ENCODE peak calls at places on chromosome 9, in eight cellular contexts. N is globus pallidus; S is iPS-NIHi11; D is sigmoid colon; K is KBM-7; A is GM03348; U is iris pigment epithelial cell; C is CD4-positive, CD25-positive, alpha-beta regulatory T cell. I is an unnamed sample.

GRCh38 chr9:36862206-36863145 is 171.6 kb downstream of the PAX5 start:
- DNase-seq in S (peak; percentile 77), K (peak; percentile 18), N (peak; percentile 42), C (no peak), A (peak; percentile 85), D (no peak), U (peak; percentile 47), I (peak; percentile 87)

GRCh38 chr9:109737295-109737694 is 42.7 kb upstream of the PALM2AKAP2 start:
- DNase-seq in C (no peak), K (no peak), D (no peak), A (no peak), N (no peak), S (no peak), U (no peak), I (no peak)

GRCh38 chr9:68669189-68669588 is 35.9 kb upstream of the PIP5K1B start:
- DNase-seq in A (no peak), N (no peak), U (no peak), S (peak; percentile 14), K (no peak), C (no peak), D (no peak), I (peak; percentile 59)

GRCh38 chr9:35516481-35516880 is 26.6 kb downstream of the RUSC2 start:
- DNase-seq in D (no peak), C (no peak), N (peak; percentile 46), A (peak; percentile 59), S (no peak), K (no peak), U (peak; percentile 78), I (no peak)

GRCh38 chr9:126861707-126862460 is 1.4 kb downstream of the ZBTB34 start:
- DNase-seq in D (no peak), K (peak; percentile 72), S (no peak), C (peak; percentile 4), U (no peak), A (peak; percentile 24), N (no peak), I (peak; percentile 59)

GRCh38 chr9:69758001-69758730 is 1.6 kb downstream of the PTAR1 start:
- DNase-seq in K (no peak), C (no peak), S (no peak), D (no peak), U (no peak), A (no peak), N (no peak), I (no peak)

GRCh38 chr9:90987566-90987965 is 185.9 kb downstream of the SYK start:
- DNase-seq in S (no peak), N (no peak), U (no peak), K (no peak), C (no peak), D (no peak), A (no peak), I (no peak)

GRCh38 chr9:81375461-81376100 is 313.8 kb downstream of the TLE1 start:
- DNase-seq in C (no peak), N (no peak), K (peak; percentile 1), S (no peak), U (no peak), A (no peak), D (no peak), I (no peak)

GRCh38 chr9:93649610-93650261 is 73.4 kb downstream of the PHF2 start:
- DNase-seq in N (no peak), D (no peak), C (no peak), U (no peak), K (no peak), A (no peak), S (no peak), I (no peak)

GRCh38 chr9:93681316-93682154 is 105.2 kb downstream of the PHF2 start:
- DNase-seq in K (no peak), D (peak; percentile 46), N (no peak), A (no peak), C (no peak), U (no peak), S (no peak), I (peak; percentile 38)

GRCh38 chr9:84261082-84261746 is 79.3 kb downstream of the SLC28A3 start:
- DNase-seq in K (peak; percentile 71), N (peak; percentile 75), A (peak; percentile 89), D (peak; percentile 86), S (peak; percentile 85), U (peak; percentile 77), C (peak; percentile 37), I (peak; percentile 93)

GRCh38 chr9:131029574-131029952 is 20.6 kb downstream of the LAMC3 start:
- DNase-seq in A (no peak), U (no peak), N (no peak), C (no peak), K (no peak), D (no peak), S (no peak), I (no peak)

GRCh38 chr9:126326228-126327015 is at the start of gene MVB12B:
- DNase-seq in U (peak; percentile 18), K (no peak), A (peak; percentile 91), N (no peak), C (peak; percentile 57), S (peak; percentile 88), D (no peak), I (peak; percentile 73)

GRCh38 chr9:3181049-3181953 is 337.4 kb upstream of the PUM3 start:
- DNase-seq in U (peak; percentile 28), N (peak; percentile 5), A (peak; percentile 26), S (peak; percentile 63), D (no peak), K (peak; percentile 55), C (no peak), I (peak; percentile 91)

GRCh38 chr9:93340091-93340490 is 111.4 kb upstream of the FAM120A start:
- DNase-seq in S (no peak), C (no peak), K (no peak), A (no peak), U (no peak), N (no peak), D (no peak), I (no peak)

GRCh38 chr9:120289990-120290925 is 289.7 kb downstream of the CDK5RAP2 start:
- DNase-seq in D (no peak), K (no peak), A (no peak), C (no peak), U (peak; percentile 17), S (no peak), N (no peak), I (no peak)

GRCh38 chr9:4796988-4797956 is 4.5 kb downstream of the RCL1 start:
- DNase-seq in A (peak; percentile 37), D (no peak), C (no peak), U (peak; percentile 45), S (peak; percentile 28), K (peak; percentile 67), N (peak; percentile 41), I (peak; percentile 71)

GRCh38 chr9:107260437-107261081 is 22.5 kb upstream of the RAD23B start:
- DNase-seq in N (no peak), D (no peak), K (peak; percentile 18), S (no peak), U (no peak), A (no peak), C (no peak), I (no peak)

GRCh38 chr9:105879181-105879580 is 184.8 kb downstream of the TMEM38B start:
- DNase-seq in N (no peak), D (no peak), U (no peak), C (no peak), K (no peak), A (no peak), S (no peak), I (no peak)

GRCh38 chr9:84218322-84218721 is 122.2 kb downstream of the SLC28A3 start:
- DNase-seq in N (no peak), K (no peak), D (no peak), A (no peak), C (no peak), S (no peak), U (no peak), I (no peak)

GRCh38 chr9:15837079-15837679 is 284.3 kb downstream of the CCDC171 start:
- DNase-seq in K (peak; percentile 34), C (peak; percentile 23), S (peak; percentile 60), N (peak; percentile 31), A (peak; percentile 70), D (no peak), U (peak; percentile 60), I (no peak)

GRCh38 chr9:84315278-84315877 is 25.2 kb downstream of the SLC28A3 start:
- DNase-seq in A (peak; percentile 75), D (no peak), K (peak; percentile 55), S (peak; percentile 70), N (peak; percentile 38), U (peak; percentile 62), C (peak; percentile 36), I (peak; percentile 86)

GRCh38 chr9:19493845-19494244 is 85.0 kb downstream of the ACER2 start:
- DNase-seq in C (no peak), U (no peak), A (no peak), N (no peak), K (no peak), S (no peak), D (no peak), I (no peak)

GRCh38 chr9:1513105-1513504 is 462.9 kb downstream of the DMRT2 start:
- DNase-seq in S (no peak), K (no peak), C (no peak), A (no peak), D (no peak), U (no peak), N (no peak), I (no peak)

GRCh38 chr9:94971378-94972131 is 245.1 kb downstream of the AOPEP start:
- DNase-seq in N (no peak), U (no peak), D (no peak), A (no peak), C (no peak), S (no peak), K (no peak), I (no peak)

GRCh38 chr9:93597142-93597706 is 20.8 kb downstream of the PHF2 start:
- DNase-seq in C (no peak), A (no peak), K (no peak), U (no peak), N (no peak), S (no peak), D (no peak), I (peak; percentile 32)

GRCh38 chr9:127007638-127008037 is 93.1 kb downstream of the RALGPS1 start:
- DNase-seq in A (no peak), U (no peak), C (no peak), S (no peak), N (no peak), K (no peak), D (no peak), I (peak; percentile 47)

GRCh38 chr9:34492051-34492450 is 30.7 kb downstream of the ENHO start:
- DNase-seq in N (no peak), S (peak; percentile 56), U (no peak), C (no peak), A (no peak), K (no peak), D (no peak), I (peak; percentile 46)

GRCh38 chr9:114080773-114081440 is 2.8 kb upstream of the AMBP start:
- DNase-seq in U (no peak), C (no peak), K (no peak), N (no peak), S (no peak), D (peak; percentile 47), A (no peak), I (peak; percentile 41)

GRCh38 chr9:87336914-87337333 is 160.7 kb upstream of the DAPK1 start:
- DNase-seq in D (no peak), A (peak; percentile 76), U (peak; percentile 88), C (peak; percentile 2), S (peak; percentile 64), K (peak; percentile 58), N (peak; percentile 70), I (no peak)

GRCh38 chr9:21252727-21253547 is 13.1 kb upstream of the IFNA14 start:
- DNase-seq in N (peak; percentile 49), D (no peak), S (peak; percentile 31), A (peak; percentile 39), U (peak; percentile 33), K (peak; percentile 93), C (peak; percentile 2), I (no peak)

GRCh38 chr9:108620767-108621166 is 235.0 kb downstream of the ACTL7B start:
- DNase-seq in C (no peak), D (no peak), K (no peak), U (peak; percentile 6), N (no peak), A (no peak), S (no peak), I (no peak)

GRCh38 chr9:83220737-83221136 is 157.8 kb upstream of the RASEF start:
- DNase-seq in A (peak; percentile 42), U (peak; percentile 77), K (no peak), N (no peak), C (no peak), S (no peak), D (no peak), I (no peak)

GRCh38 chr9:9612270-9612669 is 1000.5 kb downstream of the PTPRD start:
- DNase-seq in C (no peak), U (no peak), D (no peak), K (peak; percentile 11), S (no peak), N (no peak), A (no peak), I (no peak)